ENCODE peak calls at places on chromosomes 7 and 10, in four cellular contexts. S is mammary epithelial cell, M is neural progenitor cell, Z is H9. Q is an unnamed sample.
A peak's percentile ranks its signal among the peaks of the same experiment; 100 is the strongest.

GRCh38 chr7:133691727-133692450 is 435.3 kb upstream of the LRGUK start:
- DNase-seq in S (no peak), M (no peak), Z (no peak), Q (no peak)

GRCh38 chr7:34060548-34060947 is 155.2 kb downstream of the BMPER start:
- DNase-seq in S (peak; percentile 50), M (no peak), Z (no peak), Q (peak; percentile 73)

GRCh38 chr10:25059990-25060389 is 43.6 kb downstream of the THNSL1 start:
- DNase-seq in S (peak; percentile 91), M (no peak), Z (no peak), Q (peak; percentile 87)

GRCh38 chr10:124088944-124089343 is 4.5 kb downstream of the CHST15 start:
- DNase-seq in S (no peak), M (no peak), Z (no peak), Q (peak; percentile 61)

GRCh38 chr7:20158684-20159083 is 58.5 kb downstream of the MACC1 start:
- DNase-seq in S (no peak), M (no peak), Z (no peak), Q (no peak)

GRCh38 chr10:35487336-35488034 is 117.7 kb upstream of the GJD4 start:
- DNase-seq in S (no peak), M (no peak), Z (no peak), Q (peak; percentile 57)

GRCh38 chr10:43265799-43266721 is 805 bp downstream of the RASGEF1A start:
- DNase-seq in S (peak; percentile 26), M (peak; percentile 59), Z (peak; percentile 65), Q (peak; percentile 90)

GRCh38 chr10:118725784-118726507 is 28.8 kb downstream of the CACUL1 start:
- DNase-seq in S (no peak), M (no peak), Z (no peak), Q (no peak)

GRCh38 chr7:74655785-74656420 is 1.6 kb upstream of the GTF2I start:
- DNase-seq in S (no peak), M (no peak), Z (no peak), Q (peak; percentile 26)

GRCh38 chr7:128167316-128167691 is 73.8 kb upstream of the LEP start:
- DNase-seq in S (peak; percentile 52), M (peak; percentile 71), Z (peak; percentile 53), Q (peak; percentile 97)

GRCh38 chr10:62895058-62895457 is 78.9 kb upstream of the EGR2 start:
- DNase-seq in S (peak; percentile 27), M (no peak), Z (no peak), Q (no peak)

GRCh38 chr7:91306266-91306665 is 42.0 kb downstream of the FZD1 start:
- DNase-seq in S (no peak), M (no peak), Z (no peak), Q (no peak)

GRCh38 chr10:132457328-132458070 is 60.5 kb downstream of the PWWP2B start:
- DNase-seq in S (no peak), M (no peak), Z (no peak), Q (no peak)

GRCh38 chr10:944034-944831 is 12.7 kb upstream of the LARP4B start:
- DNase-seq in S (peak; percentile 59), M (no peak), Z (no peak), Q (peak; percentile 93)

GRCh38 chr7:149824748-149825566 is 13.2 kb upstream of the ZNF862 start:
- DNase-seq in S (no peak), M (no peak), Z (no peak), Q (peak; percentile 77)

GRCh38 chr10:102802920-102803534 is 34.2 kb downstream of the CYP17A1 start:
- DNase-seq in S (peak; percentile 94), M (no peak), Z (peak; percentile 83), Q (peak; percentile 94)

GRCh38 chr7:44348300-44348699 is 22.9 kb upstream of the CAMK2B start:
- DNase-seq in S (no peak), M (peak; percentile 31), Z (peak; percentile 79), Q (no peak)

GRCh38 chr7:132443776-132444520 is 132.3 kb downstream of the PLXNA4 start:
- DNase-seq in S (no peak), M (peak; percentile 73), Z (no peak), Q (no peak)
- H2AFZ ChIP-seq in S (no peak overlapping the region), M (no peak overlapping the region), Z (no peak overlapping the region), Q (no peak overlapping the region)

GRCh38 chr7:115354925-115355324 is 433.0 kb downstream of the MDFIC start:
- DNase-seq in S (no peak), M (no peak), Z (no peak), Q (no peak)

GRCh38 chr7:115350764-115351163 is 428.9 kb downstream of the MDFIC start:
- DNase-seq in S (no peak), M (no peak), Z (no peak), Q (no peak)

GRCh38 chr7:115349635-115350034 is 427.7 kb downstream of the MDFIC start:
- DNase-seq in S (no peak), M (no peak), Z (no peak), Q (no peak)

GRCh38 chr7:115356139-115356746 is 434.3 kb downstream of the MDFIC start:
- DNase-seq in S (no peak), M (peak; percentile 26), Z (no peak), Q (no peak)

DNA sequence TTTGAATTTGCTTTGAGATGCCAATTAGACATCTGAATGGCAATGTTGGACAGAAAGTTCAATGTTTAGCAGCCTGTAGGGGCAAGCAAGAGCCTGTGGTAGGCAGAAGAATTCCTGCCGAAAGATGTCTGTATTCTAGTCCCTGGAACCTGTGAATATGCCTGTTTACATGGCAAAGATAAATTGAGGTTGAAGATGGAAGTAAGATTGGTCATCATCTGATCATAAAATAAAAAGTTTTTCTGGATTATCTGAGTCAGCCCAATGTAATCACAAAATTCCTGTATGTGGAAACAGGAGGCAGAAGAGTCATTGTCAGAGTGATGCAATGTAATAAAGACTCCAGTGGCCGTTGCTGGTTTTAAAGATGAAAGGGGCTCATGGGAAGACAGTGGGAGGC is 430.5 kb downstream of the MDFIC start:
- DNase-seq in S (peak; percentile 85), M (no peak), Z (no peak), Q (peak; percentile 22)
- H2AFZ ChIP-seq in S (peak overlapping the region; percentile 53), M (no peak overlapping the region), Z (no peak overlapping the region), Q (peak overlapping the region; percentile 26)

GRCh38 chr10:57891201-57892006 is 376.3 kb downstream of the IPMK start:
- DNase-seq in S (no peak), M (no peak), Z (no peak), Q (no peak)
- H2AFZ ChIP-seq in S (no peak overlapping the region), M (no peak overlapping the region), Z (no peak overlapping the region), Q (no peak overlapping the region)

DNA sequence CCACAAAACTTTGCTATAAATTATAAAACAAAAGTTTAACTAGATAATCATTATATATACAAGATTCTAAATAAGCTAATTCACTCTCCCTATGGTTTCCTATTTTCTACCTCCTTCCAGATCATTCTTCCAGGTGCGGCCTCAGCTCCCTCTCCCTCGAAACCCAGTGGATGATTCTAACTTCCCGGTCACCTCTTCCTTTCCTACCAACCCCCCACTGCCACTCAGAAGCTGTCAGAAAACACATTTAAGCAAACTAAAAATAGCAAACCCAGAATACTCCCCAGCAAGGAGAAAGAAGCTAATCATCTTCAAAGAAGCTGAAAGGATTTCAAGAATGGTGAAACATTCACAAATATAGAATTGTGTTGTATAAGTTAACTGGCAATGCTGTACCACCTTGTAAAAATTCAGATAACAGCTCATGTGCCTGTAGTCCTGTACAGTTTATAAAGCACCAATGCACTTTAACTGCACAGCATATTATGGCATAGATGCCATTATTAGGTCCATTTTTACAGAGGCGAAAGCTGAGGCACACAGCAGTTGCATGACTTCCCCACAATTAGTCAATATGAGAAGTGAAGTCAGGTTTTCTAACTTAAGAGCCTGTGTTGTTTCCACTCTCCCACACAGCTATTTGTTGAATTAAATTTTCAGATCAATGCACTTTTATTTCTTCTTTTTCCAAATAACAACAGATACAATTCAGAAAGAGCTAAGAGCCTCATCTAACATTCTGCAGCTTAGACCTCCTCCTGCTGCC is 13.7 kb upstream of the DNTT start:
- DNase-seq in S (no peak), M (no peak), Z (no peak), Q (no peak)
- H2AFZ ChIP-seq in S (no peak overlapping the region), M (peak overlapping the region; percentile 52), Z (no peak overlapping the region), Q (no peak overlapping the region)

GRCh38 chr7:22786290-22786932 is 36.2 kb downstream of the TOMM7 start:
- DNase-seq in S (no peak), M (peak; percentile 20), Z (no peak), Q (no peak)

GRCh38 chr7:22793593-22794462 is 28.8 kb downstream of the TOMM7 start:
- DNase-seq in S (no peak), M (no peak), Z (no peak), Q (no peak)

GRCh38 chr7:22787936-22788335 is 34.7 kb downstream of the TOMM7 start:
- DNase-seq in S (no peak), M (no peak), Z (no peak), Q (no peak)

DNA sequence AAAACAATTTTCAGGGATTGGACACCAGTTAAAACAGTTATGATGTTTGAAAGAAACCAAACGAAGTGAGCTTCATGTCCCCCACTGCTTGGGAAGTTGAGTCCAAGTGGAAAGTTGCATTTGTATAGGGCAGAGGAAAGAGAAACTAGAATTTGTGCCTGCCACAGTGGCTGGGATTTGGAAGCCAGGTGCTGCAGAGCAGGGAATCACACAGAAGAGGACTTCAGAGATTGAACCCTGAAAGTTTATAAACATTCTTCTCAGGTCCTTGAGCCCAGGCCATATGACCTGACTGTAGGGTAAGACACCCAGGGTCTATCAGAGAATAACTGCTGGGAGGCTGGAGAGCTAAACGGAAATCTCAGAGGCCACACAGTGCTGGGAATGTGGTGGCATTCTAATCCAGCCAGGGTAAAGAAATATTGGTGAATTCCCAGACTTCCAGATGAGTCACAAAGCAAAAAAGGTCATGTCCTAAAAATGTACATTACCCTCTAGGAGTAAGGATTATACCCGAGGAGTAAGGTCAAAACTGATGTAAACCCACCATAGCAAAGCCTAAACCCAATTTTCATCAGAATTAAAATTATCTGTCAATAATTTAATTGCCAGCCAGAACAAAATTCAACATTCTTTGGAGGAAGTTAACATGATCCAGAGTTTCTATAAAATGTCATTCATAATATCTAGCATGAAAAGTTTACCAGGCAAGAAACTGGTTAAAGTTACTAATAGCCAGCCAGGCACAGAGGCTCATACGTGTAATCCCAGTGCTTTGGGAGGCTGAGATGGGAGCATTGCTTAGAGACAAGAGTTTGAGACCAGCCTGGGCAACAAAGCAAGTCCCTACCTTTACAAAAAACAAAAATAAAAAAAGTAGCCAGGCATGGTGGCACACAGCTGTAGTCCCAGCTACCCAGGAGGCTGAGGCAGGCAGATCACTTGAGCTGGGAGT is 31.2 kb downstream of the TOMM7 start:
- DNase-seq in S (no peak), M (no peak), Z (no peak), Q (peak; percentile 78)
- H2AFZ ChIP-seq in S (no peak overlapping the region), M (no peak overlapping the region), Z (no peak overlapping the region), Q (peak overlapping the region; percentile 74)

Q was measured in osteoblast.